ENCODE peak calls at places on chromosomes 6 and 20, in five cellular contexts. T, R, J, U and N are unnamed samples.

GRCh38 chr6:116405147-116405546 is 34.4 kb downstream of the DSE start:
- DNase-seq in J (no peak), T (no peak), U (no peak), R (no peak), N (no peak)

GRCh38 chr6:37988131-37988530 is 168.6 kb downstream of the ZFAND3 start:
- DNase-seq in T (no peak), U (no peak), J (peak), R (no peak), N (no peak)

GRCh38 chr6:142416179-142416578 is 114.4 kb downstream of the ADGRG6 start:
- DNase-seq in R (no peak), J (no peak), T (no peak), U (no peak), N (no peak)

GRCh38 chr20:32971703-32972161 is 32.5 kb downstream of the SUN5 start:
- DNase-seq in U (no peak), R (no peak), T (no peak), J (no peak), N (no peak)

GRCh38 chr6:54491431-54491830 is 183.2 kb downstream of the TINAG start:
- DNase-seq in J (no peak), R (no peak), T (no peak), U (no peak), N (no peak)

GRCh38 chr6:56862415-56863175 is 92.3 kb upstream of the BEND6 start:
- DNase-seq in T (no peak), R (no peak), U (no peak), J (no peak), N (no peak)

GRCh38 chr20:58611236-58612020 is 39.7 kb upstream of the STX16 start:
- DNase-seq in J (no peak), R (no peak), U (peak), T (no peak), N (no peak)

GRCh38 chr20:47956261-47956995 is 171.1 kb upstream of the SULF2 start:
- DNase-seq in T (no peak), J (no peak), R (no peak), U (no peak), N (no peak)

GRCh38 chr20:45034436-45034835 is 66.5 kb downstream of the KCNS1 start:
- DNase-seq in R (no peak), T (no peak), J (no peak), U (no peak), N (no peak)

GRCh38 chr6:48765352-48765961 is 654.5 kb upstream of the PTCHD4 start:
- DNase-seq in T (no peak), R (no peak), J (peak), U (peak), N (peak)

GRCh38 chr20:43983359-43983758 is 68.7 kb downstream of the TOX2 start:
- DNase-seq in J (no peak), T (no peak), R (no peak), U (no peak), N (no peak)

GRCh38 chr20:3189561-3190131 is 14.8 kb downstream of the DDRGK1 start:
- DNase-seq in R (no peak), T (no peak), U (no peak), J (no peak), N (no peak)

GRCh38 chr6:13355969-13356368 is 27.6 kb upstream of the TBC1D7 start:
- DNase-seq in J (no peak), U (no peak), T (no peak), R (no peak), N (no peak)

GRCh38 chr20:25165128-25165527 is 30.4 kb upstream of the ENTPD6 start:
- DNase-seq in T (no peak), J (no peak), R (no peak), U (no peak), N (no peak)

GRCh38 chr20:822651-823325 is 10.7 kb upstream of the FAM110A start:
- DNase-seq in U (no peak), R (no peak), T (no peak), J (no peak), N (no peak)

GRCh38 chr20:49245921-49246740 is 26.9 kb downstream of the DDX27 start:
- DNase-seq in R (peak), T (no peak), J (peak), U (no peak), N (no peak)

GRCh38 chr6:7087491-7087979 is 20.2 kb upstream of the RREB1 start:
- DNase-seq in R (no peak), U (no peak), T (no peak), J (no peak), N (no peak)

GRCh38 chr6:110859335-110859792 is 15.2 kb upstream of the AMD1 start:
- DNase-seq in R (no peak), T (no peak), U (no peak), J (no peak), N (no peak)

GRCh38 chr6:16049178-16049577 is 79.7 kb upstream of the MYLIP start:
- DNase-seq in R (no peak), T (no peak), J (no peak), U (no peak), N (no peak)

GRCh38 chr20:44861547-44862006 is 23.9 kb upstream of the YWHAB start:
- DNase-seq in J (no peak), R (no peak), U (peak), T (no peak), N (no peak)

GRCh38 chr6:29005183-29005885 is at the start of gene ZNF311:
- DNase-seq in R (peak), U (peak), T (peak), J (no peak), N (peak)

GRCh38 chr6:9405369-9405768 is 970.0 kb upstream of the SLC35B3 start:
- DNase-seq in T (no peak), R (peak), U (no peak), J (no peak), N (no peak)

DNA sequence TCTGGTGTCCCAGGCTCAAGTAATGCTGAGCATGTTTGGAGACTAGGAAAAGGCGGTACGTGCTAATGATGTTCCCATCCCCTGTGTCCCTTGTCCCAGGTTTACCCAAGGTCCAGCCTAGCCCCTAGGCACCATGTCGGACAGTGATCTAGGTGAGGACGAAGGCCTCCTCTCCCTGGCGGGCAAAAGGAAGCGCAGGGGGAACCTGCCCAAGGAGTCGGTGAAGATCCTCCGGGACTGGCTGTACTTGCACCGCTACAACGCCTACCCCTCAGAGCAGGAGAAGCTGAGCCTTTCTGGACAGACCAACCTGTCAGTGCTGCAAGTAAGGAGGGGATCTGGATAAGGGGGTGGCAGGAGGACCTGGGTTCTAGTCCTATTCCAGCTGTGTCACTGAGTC is 5.2 kb downstream of the TGIF2 start:
- DNase-seq in T (no peak), R (no peak), J (no peak), U (no peak), N (no peak)
- TF ChIP-seq POLR2A in T (no peak), R (no peak), J (no peak), U (no peak), N (no peak)

GRCh38 chr6:161660666-161661571 is 387.1 kb upstream of the AGPAT4 start:
- DNase-seq in U (no peak), R (no peak), T (no peak), J (peak), N (no peak)
- TF ChIP-seq CTCF in U (no peak), R (no peak), T (no peak), J (peak), N (no peak)

GRCh38 chr20:34817801-34818200 is 7.7 kb downstream of the NCOA6 start:
- DNase-seq in T (no peak), U (no peak), J (no peak), R (no peak), N (no peak)

GRCh38 chr20:34820805-34821578 is 4.5 kb downstream of the NCOA6 start:
- DNase-seq in R (no peak), J (no peak), T (no peak), U (no peak), N (no peak)

GRCh38 chr20:34817072-34817471 is 8.4 kb downstream of the NCOA6 start:
- DNase-seq in T (no peak), R (no peak), U (no peak), J (no peak), N (no peak)

GRCh38 chr20:34815636-34816035 is 9.8 kb downstream of the NCOA6 start:
- DNase-seq in T (no peak), U (no peak), R (no peak), J (no peak), N (no peak)
- TF ChIP-seq EP300 in T (no peak), U (no peak), R (no peak), J (no peak), N (no peak)

GRCh38 chr6:26159417-26160273 is 72.4 kb downstream of the HFE start:
- DNase-seq in U (no peak), J (no peak), T (no peak), R (no peak), N (no peak)
- TF ChIP-seq POLR2A in U (peak), J (no peak), T (no peak), R (no peak), N (no peak)

GRCh38 chr6:166745801-166746668 is 119.0 kb upstream of the RPS6KA2 start:
- DNase-seq in J (no peak), T (no peak), R (no peak), U (no peak), N (no peak)
- TF ChIP-seq CTCF in J (no peak), T (no peak), R (no peak), U (no peak), N (no peak)

GRCh38 chr6:137910424-137910834 is 43.4 kb downstream of the TNFAIP3 start:
- DNase-seq in U (no peak), T (no peak), J (no peak), R (no peak), N (peak)
- TF ChIP-seq EP300 in U (no peak), T (no peak), J (no peak), R (no peak), N (no peak)

DNA sequence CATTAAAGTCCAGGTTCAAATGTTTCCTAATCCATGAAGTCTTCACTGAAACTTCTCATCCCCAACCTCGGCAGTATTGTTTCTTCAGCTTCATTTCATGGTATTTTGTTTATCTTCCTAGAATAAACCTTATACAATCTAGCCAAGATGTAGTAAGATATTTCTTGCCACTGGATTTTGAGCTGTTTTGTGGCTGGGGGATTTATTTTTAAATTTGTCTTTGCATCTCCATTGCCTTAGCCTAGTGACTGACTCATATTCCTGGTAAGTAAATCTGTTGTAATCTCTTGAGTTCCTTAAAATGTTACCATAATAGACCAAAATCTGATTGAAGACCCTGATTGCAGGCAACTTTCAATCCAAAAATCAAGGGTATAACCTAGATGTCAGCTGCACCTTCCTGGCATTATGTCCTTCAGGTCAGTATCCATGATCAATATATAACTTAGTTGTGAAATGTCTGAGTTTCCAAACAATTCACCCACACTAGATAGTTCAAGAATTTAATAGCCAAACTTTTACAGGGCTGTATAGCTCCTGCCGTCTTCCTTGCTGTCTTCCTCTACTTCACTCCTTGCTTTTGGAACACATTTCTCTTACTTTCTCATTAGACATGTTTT is 4.7 kb upstream of the TRMT11 start:
- DNase-seq in U (no peak), R (no peak), T (no peak), J (no peak), N (no peak)
- TF ChIP-seq POLR2A in U (no peak), R (no peak), T (no peak), J (no peak), N (no peak)

DNA sequence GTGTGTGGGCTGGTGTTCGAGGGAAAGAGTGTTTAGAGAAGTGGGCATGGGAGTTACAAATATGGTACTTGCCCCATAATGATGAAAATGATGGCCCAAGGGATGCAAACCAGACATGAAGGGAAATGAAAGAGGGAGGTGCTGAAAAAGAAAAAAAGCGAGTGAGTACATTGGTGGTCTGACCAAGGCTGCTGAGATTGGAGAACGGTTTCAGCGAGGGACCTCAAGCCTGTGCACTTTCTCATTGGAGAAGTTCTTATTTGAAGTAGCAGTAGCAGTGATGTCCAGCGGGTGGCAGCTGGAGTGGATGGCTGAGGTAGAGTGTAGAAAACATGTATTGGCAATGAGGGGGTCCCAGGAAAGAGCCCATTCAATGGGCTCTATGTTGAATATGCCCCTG is 54.8 kb downstream of the TNFAIP3 start:
- DNase-seq in R (no peak), J (no peak), U (no peak), T (no peak), N (no peak)
- TF ChIP-seq CTCF in R (no peak), J (peak), U (no peak), T (no peak), N (no peak)